ENCODE peak calls at places on chromosomes 16 and 17, in eight cellular contexts. O, C, Z, S, I, D, Q and R are unnamed samples. For H3K4me1, the result is how much of the 10 kb centered on the place peaks cover.

GRCh38 chr17:302300-302698 is 50.3 kb downstream of the RPH3AL start:
- DNase-seq in O (no peak), C (no peak), Z (no peak), S (no peak), I (no peak), D (peak), Q (peak), R (no peak)

GRCh38 chr16:84356591-84357116 is 11.7 kb upstream of the ATP2C2 start:
- DNase-seq in O (peak), C (no peak), Z (no peak), S (no peak), I (no peak), D (no peak), Q (peak), R (peak)

GRCh38 chr16:54159490-54160080 is 127.0 kb downstream of the IRX3 start:
- DNase-seq in O (no peak), C (no peak), Z (no peak), S (no peak), I (no peak), D (no peak), Q (no peak), R (no peak)

GRCh38 chr16:7344806-7345416 is 12.3 kb downstream of the RBFOX1 start:
- DNase-seq in O (no peak), C (no peak), Z (no peak), S (no peak), I (no peak), D (peak), Q (no peak), R (no peak)

GRCh38 chr17:44121997-44122824 is 1.2 kb downstream of the HDAC5 start:
- DNase-seq in O (no peak), C (no peak), Z (no peak), S (no peak), I (no peak), D (no peak), Q (no peak), R (no peak)

GRCh38 chr16:31273676-31274075 is 13.9 kb downstream of the ITGAM start:
- DNase-seq in O (no peak), C (no peak), Z (no peak), S (no peak), I (no peak), D (no peak), Q (no peak), R (no peak)

GRCh38 chr16:66432429-66432828 is 5.3 kb downstream of the BEAN1 start:
- DNase-seq in O (no peak), C (no peak), Z (no peak), S (no peak), I (no peak), D (no peak), Q (no peak), R (peak)

GRCh38 chr17:50765454-50766221 is 1.7 kb downstream of the ANKRD40CL start:
- DNase-seq in O (no peak), C (peak), Z (no peak), S (no peak), I (no peak), D (no peak), Q (peak), R (peak)

GRCh38 chr16:89308391-89309333 is 91.2 kb downstream of the ZNF778 start:
- DNase-seq in O (no peak), C (no peak), Z (no peak), S (no peak), I (no peak), D (no peak), Q (no peak), R (no peak)

GRCh38 chr17:27265333-27265732 is 28.6 kb upstream of the WSB1 start:
- DNase-seq in O (no peak), C (no peak), Z (no peak), S (no peak), I (no peak), D (no peak), Q (no peak), R (no peak)

GRCh38 chr17:27264068-27264812 is 29.7 kb upstream of the WSB1 start:
- DNase-seq in O (no peak), C (no peak), Z (no peak), S (no peak), I (no peak), D (no peak), Q (no peak), R (no peak)

GRCh38 chr17:27263386-27263785 is 30.5 kb upstream of the WSB1 start:
- DNase-seq in O (no peak), C (no peak), Z (no peak), S (no peak), I (no peak), D (no peak), Q (no peak), R (no peak)

GRCh38 chr17:27268394-27269085 is 25.4 kb upstream of the WSB1 start:
- DNase-seq in O (no peak), C (no peak), Z (no peak), S (no peak), I (no peak), D (no peak), Q (no peak), R (no peak)

GRCh38 chr17:27266228-27266627 is 27.7 kb upstream of the WSB1 start:
- DNase-seq in O (no peak), C (no peak), Z (no peak), S (no peak), I (no peak), D (no peak), Q (no peak), R (no peak)
- H3K4me1 ChIP-seq in O (under half), C (under half), Z (under half), S (under half), I (under half), D (under half), Q (under half), R (under half)

DNA sequence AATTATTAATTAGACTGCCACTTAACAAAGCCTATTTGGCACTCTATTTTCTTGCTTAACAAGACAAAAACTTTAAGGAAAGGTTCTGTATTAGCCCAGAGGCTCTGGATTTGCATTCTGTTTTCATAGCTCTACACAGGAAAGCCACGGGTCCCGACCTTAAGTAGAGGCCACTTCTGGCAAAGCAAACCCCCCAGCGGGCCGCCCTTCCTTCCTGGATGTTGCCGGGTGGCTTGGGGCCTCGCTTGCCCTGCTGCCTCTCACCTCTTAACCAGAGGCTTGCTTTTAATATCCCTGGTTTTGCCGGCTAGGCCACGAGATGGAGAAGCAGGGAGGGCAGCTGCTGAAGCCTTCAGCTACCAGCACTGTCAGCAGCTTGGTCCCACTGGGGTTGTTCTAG is 4.4 kb downstream of the RTN4RL1 start:
- DNase-seq in O (no peak), C (no peak), Z (no peak), S (no peak), I (no peak), D (peak), Q (no peak), R (no peak)
- H3K27ac ChIP-seq in O (no peak), C (no peak), Z (no peak), S (no peak), I (no peak), D (no peak), Q (no peak), R (no peak)

DNA sequence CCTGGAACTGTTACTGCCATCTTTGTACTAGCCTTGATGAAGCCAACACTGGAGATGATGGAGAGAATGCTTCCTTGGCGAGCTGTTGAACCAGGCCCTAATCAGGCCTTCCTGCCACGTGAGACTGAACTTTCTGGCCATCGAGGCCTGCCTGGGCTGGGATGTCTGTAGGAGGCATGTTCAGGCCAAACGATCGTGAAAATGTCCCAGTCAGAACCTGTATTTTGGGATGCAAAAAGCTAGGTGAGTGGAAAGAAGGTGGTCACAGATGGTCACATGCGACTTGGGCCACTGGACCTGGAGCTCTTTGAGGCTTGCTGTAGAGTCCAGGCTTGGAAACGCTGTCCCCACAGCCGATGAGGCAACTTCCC is 12.9 kb downstream of the KNOP1 start:
- DNase-seq in O (no peak), C (no peak), Z (no peak), S (no peak), I (no peak), D (no peak), Q (no peak), R (no peak)
- H3K4me1 ChIP-seq in O (under half), C (under half), Z (under half), S (under half), I (under half), D (half or more), Q (under half), R (half or more)

DNA sequence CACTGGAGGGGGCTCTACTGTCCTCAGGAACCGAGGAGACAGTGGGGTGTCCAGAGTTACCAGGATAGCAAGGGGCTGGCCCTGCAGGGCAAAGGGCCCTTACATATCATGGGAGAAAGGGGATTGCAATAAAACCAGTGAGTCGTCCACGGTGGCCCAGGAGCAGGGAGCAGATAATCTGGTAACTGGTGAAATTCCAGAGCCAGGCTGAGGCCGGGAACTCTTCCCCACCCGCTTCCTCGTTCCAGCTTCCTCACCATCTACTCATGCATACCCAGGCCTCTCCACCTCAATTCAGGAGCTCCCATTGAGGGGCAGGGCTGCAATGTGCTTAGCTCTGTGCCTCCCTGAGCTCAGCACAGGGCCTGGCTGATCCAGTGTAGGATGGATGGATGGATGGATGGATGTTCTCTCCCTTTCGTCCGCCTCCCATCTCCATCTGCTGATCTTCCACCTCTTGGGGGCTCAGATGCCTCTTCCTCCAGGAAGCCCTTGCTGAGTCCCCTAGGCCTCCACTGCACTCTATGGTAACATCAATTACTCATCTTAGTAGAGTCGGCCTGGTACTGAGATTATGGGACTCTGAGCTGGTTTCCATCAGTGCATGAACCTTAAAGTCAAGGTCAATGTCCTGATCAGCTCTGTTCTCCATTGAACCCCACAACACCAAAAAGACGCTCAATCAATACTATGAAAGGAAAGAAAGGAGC is 41.2 kb upstream of the NDRG4 start:
- DNase-seq in O (no peak), C (no peak), Z (no peak), S (no peak), I (no peak), D (no peak), Q (no peak), R (no peak)
- H3K27ac ChIP-seq in O (no peak), C (no peak), Z (no peak), S (no peak), I (no peak), D (no peak), Q (no peak), R (no peak)

GRCh38 chr17:45309400-45309799 is 7.4 kb downstream of the MAP3K14 start:
- DNase-seq in O (no peak), C (no peak), Z (no peak), S (no peak), I (no peak), D (no peak), Q (no peak), R (no peak)
- H3K4me1 ChIP-seq in O (under half), C (half or more), Z (half or more), S (under half), I (under half), D (half or more), Q (half or more), R (half or more)

DNA sequence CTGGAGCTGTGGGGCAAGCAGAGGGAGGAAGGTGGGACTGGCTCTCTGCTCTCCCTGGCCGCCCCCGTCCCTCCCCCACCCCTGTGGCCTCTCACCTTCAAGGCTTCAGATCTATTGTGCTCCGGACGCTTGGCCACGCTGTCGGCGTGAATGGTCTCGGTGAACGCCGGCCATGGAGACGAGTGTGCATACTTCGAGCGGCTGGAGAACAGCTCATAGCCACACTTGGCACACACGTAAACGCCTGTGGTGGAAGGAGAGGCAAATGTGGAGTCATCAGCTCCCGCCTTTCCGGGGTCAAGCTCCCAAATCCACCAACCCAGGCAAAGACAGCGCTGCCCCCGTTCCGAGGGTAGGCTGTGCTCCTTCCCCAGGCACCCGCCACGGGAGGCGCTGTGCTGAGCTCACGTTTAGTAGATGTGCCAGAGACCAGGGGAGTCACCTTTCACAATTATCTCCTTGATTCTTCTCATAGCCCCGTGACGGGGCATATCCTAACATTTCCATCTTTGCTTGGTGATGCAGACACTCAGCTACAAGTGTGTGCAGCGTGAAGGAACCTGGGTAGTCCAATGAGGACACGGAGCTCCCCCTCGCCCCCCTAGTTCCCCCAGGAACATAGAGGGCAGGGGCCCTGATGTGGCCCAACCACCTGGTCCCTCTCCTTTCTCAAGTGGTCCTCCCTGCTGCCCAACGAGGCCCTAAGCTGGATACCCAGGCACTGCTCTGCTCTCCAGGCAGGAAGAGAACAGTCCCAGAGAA is 1.7 kb downstream of the MSRB1 start:
- DNase-seq in O (peak), C (no peak), Z (no peak), S (no peak), I (no peak), D (no peak), Q (no peak), R (no peak)
- H3K27ac ChIP-seq in O (no peak), C (peak), Z (peak), S (peak), I (no peak), D (peak), Q (peak), R (no peak)